ENCODE peak calls at places on chromosomes 7 and 10, in seven cellular contexts. E is omental fat pad, F is foreskin keratinocyte, J is fibroblast of pulmonary artery, G is HepG2, O is dorsolateral prefrontal cortex, K is WTC11. T is an unnamed sample.

GRCh38 chr10:129890170-129890569 is 73.9 kb downstream of the EBF3 start:
- DNase-seq in E (no peak), J (no peak), K (no peak), F (no peak), O (no peak), G (no peak), T (no peak)

GRCh38 chr7:50317221-50317678 is 12.7 kb downstream of the IKZF1 start:
- DNase-seq in J (no peak), G (no peak), F (no peak), K (no peak), O (no peak), E (no peak), T (no peak)

GRCh38 chr10:113517165-113517892 is 35.5 kb upstream of the HABP2 start:
- DNase-seq in K (no peak), O (no peak), E (no peak), J (no peak), G (no peak), F (no peak), T (no peak)

GRCh38 chr7:2082357-2083038 is 150.2 kb downstream of the MAD1L1 start:
- DNase-seq in K (no peak), F (no peak), E (no peak), O (no peak), G (no peak), J (peak), T (no peak)

GRCh38 chr7:38034062-38034907 is 113.8 kb downstream of the EPDR1 start:
- DNase-seq in K (no peak), F (no peak), O (no peak), G (no peak), J (no peak), E (no peak), T (no peak)

GRCh38 chr10:17910144-17910789 is 41.5 kb upstream of the SLC39A12 start:
- DNase-seq in O (no peak), F (peak), J (peak), K (peak), E (no peak), G (peak), T (peak)

GRCh38 chr10:116947838-116948529 is 57.0 kb downstream of the SHTN1 start:
- DNase-seq in E (no peak), J (peak), F (peak), O (no peak), K (no peak), G (peak), T (peak)

GRCh38 chr10:35447693-35448407 is 111.5 kb downstream of the CCNY start:
- DNase-seq in G (peak), E (no peak), J (peak), O (no peak), F (peak), K (peak), T (peak)

GRCh38 chr10:34827087-34827766 is 12.1 kb upstream of the PARD3 start:
- DNase-seq in G (no peak), F (no peak), O (no peak), E (no peak), K (no peak), J (no peak), T (no peak)

GRCh38 chr10:132604686-132605085 is 67.1 kb downstream of the INPP5A start:
- DNase-seq in K (no peak), F (no peak), O (no peak), E (no peak), J (no peak), G (no peak), T (no peak)

GRCh38 chr7:95596183-95597135 is at the start of gene PDK4:
- DNase-seq in E (peak), G (no peak), F (no peak), J (peak), K (peak), O (peak), T (peak)

GRCh38 chr10:3623746-3624145 is 161.3 kb downstream of the KLF6 start:
- DNase-seq in J (peak), G (peak), O (no peak), K (no peak), F (no peak), E (no peak), T (no peak)

GRCh38 chr7:122803323-122803722 is 82.9 kb downstream of the CADPS2 start:
- DNase-seq in G (peak), J (peak), O (no peak), F (no peak), K (no peak), E (no peak), T (peak)

GRCh38 chr10:93417886-93418285 is 64.2 kb downstream of the MYOF start:
- DNase-seq in O (no peak), K (no peak), E (no peak), J (no peak), F (no peak), G (no peak), T (no peak)

GRCh38 chr10:93413252-93413689 is 68.9 kb downstream of the MYOF start:
- DNase-seq in O (no peak), E (no peak), K (no peak), G (no peak), F (peak), J (peak), T (no peak)

GRCh38 chr10:93416824-93417223 is 65.3 kb downstream of the MYOF start:
- DNase-seq in J (no peak), E (no peak), G (no peak), O (no peak), F (no peak), K (no peak), T (no peak)

GRCh38 chr10:93417264-93417663 is 64.9 kb downstream of the MYOF start:
- DNase-seq in G (no peak), K (no peak), O (no peak), F (no peak), J (no peak), E (no peak), T (no peak)

GRCh38 chr10:93415693-93416092 is 66.4 kb downstream of the MYOF start:
- DNase-seq in J (no peak), E (no peak), G (no peak), F (no peak), K (no peak), O (no peak), T (no peak)
- TF ChIP-seq CTCF in J (peak), E (no peak), G (no peak), F (peak), K (peak), O (no peak), T (peak)

DNA sequence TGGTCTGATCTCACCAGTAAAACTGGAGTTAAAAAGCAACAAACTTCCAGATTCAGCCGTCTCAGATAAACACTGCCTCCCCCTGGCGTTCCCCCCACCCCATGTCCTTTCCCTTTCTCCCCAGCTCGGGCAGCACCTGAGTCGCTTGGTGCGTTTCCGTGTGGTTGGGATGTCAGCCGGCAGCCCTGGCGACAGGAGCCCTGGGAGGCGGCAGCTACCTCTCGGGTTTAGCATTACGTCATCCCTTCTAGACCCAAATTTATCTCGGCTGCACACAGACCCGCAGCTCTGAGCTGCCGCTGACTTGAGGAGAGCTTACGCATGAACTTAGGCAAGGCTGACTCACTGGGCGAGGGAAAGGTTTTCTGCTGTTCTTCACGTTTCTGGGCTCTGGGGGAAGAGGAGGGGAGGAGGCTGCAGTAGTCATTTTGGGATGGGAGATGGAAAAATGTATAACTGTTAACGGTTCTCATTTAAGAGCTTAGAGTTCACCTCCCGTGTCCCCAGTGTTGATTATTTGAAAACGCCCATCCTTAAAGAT is 14.4 kb downstream of the MXI1 start:
- DNase-seq in J (peak), O (peak), K (peak), F (peak), G (no peak), E (peak), T (peak)
- TF ChIP-seq CTCF in J (peak), O (peak), K (no peak), F (peak), G (peak), E (no peak), T (no peak)

DNA sequence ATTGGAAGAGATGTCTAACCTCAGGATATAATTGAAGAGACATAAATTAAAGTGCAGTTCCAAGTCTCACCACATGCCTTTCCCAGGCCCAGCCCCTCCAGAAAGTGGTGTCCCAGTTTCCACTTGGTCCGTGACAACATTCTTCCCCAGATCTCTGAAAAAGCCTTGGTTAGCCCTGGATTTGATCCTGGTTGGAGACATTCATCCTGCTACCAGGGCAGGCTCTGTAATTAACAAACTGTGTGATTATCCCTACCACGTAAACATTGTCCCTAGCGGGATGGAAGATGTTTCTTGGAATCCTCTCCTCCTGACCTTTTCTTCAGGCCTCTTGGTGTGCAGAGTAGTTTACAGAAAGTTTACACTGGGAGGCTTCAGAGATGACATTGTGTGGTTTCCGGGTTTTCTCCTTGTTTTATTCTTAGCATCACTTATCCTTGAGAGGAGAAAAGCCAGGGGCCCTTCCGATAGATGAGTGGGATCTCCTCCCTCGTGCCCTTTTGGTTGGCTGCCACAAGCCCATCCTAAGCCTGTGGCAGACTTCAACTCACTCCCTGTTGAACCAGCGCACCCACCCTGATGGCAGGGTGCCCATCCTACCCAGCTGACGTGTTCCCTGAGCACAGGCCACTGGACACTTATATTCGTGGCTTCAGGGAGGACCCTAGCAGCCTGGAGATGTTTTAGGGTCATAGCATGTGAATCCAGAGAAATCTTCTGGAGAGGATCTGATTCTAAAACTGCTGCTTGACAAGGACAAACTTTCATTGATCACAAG is 83.9 kb downstream of the COL13A1 start:
- DNase-seq in E (no peak), G (no peak), K (no peak), O (no peak), J (peak), F (no peak), T (no peak)
- TF ChIP-seq CTCF in E (no peak), G (no peak), K (peak), O (peak), J (peak), F (peak), T (peak)

DNA sequence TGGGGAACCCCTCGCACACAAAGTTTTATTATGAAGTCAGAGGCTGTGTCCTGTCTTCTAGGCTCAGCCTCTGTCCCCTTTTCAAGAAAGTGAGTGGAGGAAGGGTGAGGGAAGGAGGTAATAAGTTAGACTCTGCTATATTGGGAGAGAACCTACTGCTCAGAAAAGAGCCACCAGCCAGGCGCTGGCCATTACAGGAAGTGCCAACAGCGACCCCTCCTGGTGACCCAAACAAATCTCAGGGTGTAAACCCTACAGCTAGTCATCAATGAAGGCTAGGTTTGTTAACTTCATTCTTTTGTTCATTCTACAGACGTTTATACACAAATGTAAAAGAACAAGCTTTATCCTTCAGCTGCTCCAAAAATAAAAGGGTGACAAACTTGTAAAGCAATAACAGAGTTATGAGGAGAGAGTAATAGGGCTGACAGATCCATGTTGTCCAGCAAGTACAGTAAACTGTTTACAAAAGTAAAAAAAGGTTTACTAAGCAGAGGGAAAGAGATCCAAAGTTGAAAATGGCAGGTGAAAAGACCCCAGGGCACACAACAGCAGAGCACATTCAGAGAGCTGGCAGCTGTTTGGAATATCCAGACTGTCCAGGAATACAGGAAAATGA is 82.7 kb downstream of the FAM204A start:
- DNase-seq in O (no peak), G (peak), J (peak), F (peak), E (no peak), K (peak), T (peak)
- TF ChIP-seq CTCF in O (peak), G (peak), J (peak), F (peak), E (no peak), K (peak), T (peak)

GRCh38 chr7:105581066-105581811 is at the start of gene EFCAB10:
- DNase-seq in E (no peak), K (peak), J (peak), O (peak), G (peak), F (peak), T (peak)
- TF ChIP-seq CTCF in E (no peak), K (no peak), J (no peak), O (peak), G (no peak), F (no peak), T (no peak)

DNA sequence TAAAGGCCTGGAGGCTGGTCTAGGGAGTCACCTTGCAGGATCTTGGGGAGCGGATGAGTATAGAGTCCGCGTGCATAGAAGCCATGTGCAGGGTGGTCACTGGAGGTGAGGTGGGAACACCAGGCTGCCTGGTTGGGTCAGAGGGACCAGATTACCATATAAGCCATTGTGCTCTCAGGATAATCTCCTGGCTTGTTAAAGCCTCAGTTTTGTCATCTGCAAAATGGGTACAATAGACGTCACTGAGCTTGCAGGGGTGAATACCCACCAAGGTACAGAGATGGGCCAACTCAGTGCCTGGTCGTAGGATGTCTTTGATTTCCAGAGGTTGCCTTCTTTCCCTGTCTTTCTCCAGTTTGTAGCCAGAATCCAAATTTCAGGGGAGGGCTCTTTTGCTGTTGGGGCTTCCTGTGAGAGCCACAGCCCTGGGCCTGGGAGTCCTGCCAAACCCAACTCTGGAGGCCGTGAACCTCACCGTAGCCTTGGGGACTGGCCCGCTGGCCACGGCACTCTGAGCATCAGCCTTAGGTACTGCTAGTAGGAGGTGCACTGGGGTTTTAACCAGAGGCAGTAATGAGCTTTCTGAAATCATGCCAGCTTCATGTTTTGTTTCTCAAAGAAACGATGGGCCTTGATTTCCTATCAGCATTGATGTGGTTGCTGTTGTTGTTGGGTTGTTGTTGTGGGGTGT is 35.6 kb downstream of the ZMIZ1 start:
- DNase-seq in F (no peak), E (no peak), K (no peak), O (no peak), G (no peak), J (peak), T (no peak)
- TF ChIP-seq CTCF in F (no peak), E (no peak), K (no peak), O (no peak), G (no peak), J (no peak), T (no peak)

T was measured in mammary epithelial cell.